ENCODE peak calls at places on chromosomes 4 and X, in seven cellular contexts. One of them, this sample, is unnamed.

GRCh38 chr4:127000846-127001245 is 631.9 kb upstream of the INTU start:
- DNase-seq in NCI-H1436: no peak
- DNase-seq in activated CD8-positive, alpha-beta memory T cell treated with anti-CD3 and anti-CD28 coated beads for 48 hours: no peak
- DNase-seq in ovary: no peak
- DNase-seq in EL: no peak
- DNase-seq in A172: no peak
- DNase-seq in stimulated activated CD4-positive, alpha-beta T cell treated with anti-CD3 and anti-CD28 coated beads, Interleukin-12 subunit alpha, Interleukin-12 subunit beta, amount 100 ng/mL, for 24 hours: no peak
- DNase-seq in this sample: no peak

GRCh38 chr4:139968831-139969230 is 185.2 kb downstream of the MAML3 start:
- DNase-seq in EL: no peak
- DNase-seq in ovary: no peak
- DNase-seq in A172: no peak
- DNase-seq in activated CD8-positive, alpha-beta memory T cell treated with anti-CD3 and anti-CD28 coated beads for 48 hours: no peak
- DNase-seq in NCI-H1436: no peak
- DNase-seq in stimulated activated CD4-positive, alpha-beta T cell treated with anti-CD3 and anti-CD28 coated beads, Interleukin-12 subunit alpha, Interleukin-12 subunit beta, amount 100 ng/mL, for 24 hours: no peak
- DNase-seq in this sample: no peak

GRCh38 chr4:39166177-39166576 is 16.2 kb upstream of the WDR19 start:
- DNase-seq in EL: no peak
- DNase-seq in NCI-H1436: no peak
- DNase-seq in ovary: no peak
- DNase-seq in stimulated activated CD4-positive, alpha-beta T cell treated with anti-CD3 and anti-CD28 coated beads, Interleukin-12 subunit alpha, Interleukin-12 subunit beta, amount 100 ng/mL, for 24 hours: no peak
- DNase-seq in A172: no peak
- DNase-seq in activated CD8-positive, alpha-beta memory T cell treated with anti-CD3 and anti-CD28 coated beads for 48 hours: no peak
- DNase-seq in this sample: no peak

GRCh38 chr4:88158360-88159136 is at the start of gene ABCG2:
- DNase-seq in A172: no peak
- DNase-seq in ovary: peak; percentile 53
- DNase-seq in activated CD8-positive, alpha-beta memory T cell treated with anti-CD3 and anti-CD28 coated beads for 48 hours: peak; percentile 43
- DNase-seq in stimulated activated CD4-positive, alpha-beta T cell treated with anti-CD3 and anti-CD28 coated beads, Interleukin-12 subunit alpha, Interleukin-12 subunit beta, amount 100 ng/mL, for 24 hours: peak; percentile 11
- DNase-seq in EL: peak; percentile 68
- DNase-seq in NCI-H1436: no peak
- DNase-seq in this sample: peak; percentile 16

GRCh38 chr4:93617596-93617995 is 211.0 kb upstream of the ATOH1 start:
- DNase-seq in activated CD8-positive, alpha-beta memory T cell treated with anti-CD3 and anti-CD28 coated beads for 48 hours: no peak
- DNase-seq in A172: peak; percentile 3
- DNase-seq in EL: no peak
- DNase-seq in ovary: no peak
- DNase-seq in NCI-H1436: no peak
- DNase-seq in stimulated activated CD4-positive, alpha-beta T cell treated with anti-CD3 and anti-CD28 coated beads, Interleukin-12 subunit alpha, Interleukin-12 subunit beta, amount 100 ng/mL, for 24 hours: no peak
- DNase-seq in this sample: no peak

GRCh38 chrX:153703036-153703370 is 15.3 kb downstream of the SLC6A8 start:
- DNase-seq in EL: no peak
- DNase-seq in stimulated activated CD4-positive, alpha-beta T cell treated with anti-CD3 and anti-CD28 coated beads, Interleukin-12 subunit alpha, Interleukin-12 subunit beta, amount 100 ng/mL, for 24 hours: no peak
- DNase-seq in A172: peak; percentile 83
- DNase-seq in activated CD8-positive, alpha-beta memory T cell treated with anti-CD3 and anti-CD28 coated beads for 48 hours: no peak
- DNase-seq in ovary: peak; percentile 62
- DNase-seq in NCI-H1436: no peak
- DNase-seq in this sample: no peak

GRCh38 chr4:1038948-1039492 is 27.6 kb downstream of the FGFRL1 start:
- DNase-seq in activated CD8-positive, alpha-beta memory T cell treated with anti-CD3 and anti-CD28 coated beads for 48 hours: no peak
- DNase-seq in ovary: no peak
- DNase-seq in NCI-H1436: no peak
- DNase-seq in EL: no peak
- DNase-seq in A172: no peak
- DNase-seq in stimulated activated CD4-positive, alpha-beta T cell treated with anti-CD3 and anti-CD28 coated beads, Interleukin-12 subunit alpha, Interleukin-12 subunit beta, amount 100 ng/mL, for 24 hours: no peak
- DNase-seq in this sample: no peak

GRCh38 chr4:185405296-185405999 is 8.8 kb downstream of the ANKRD37 start:
- DNase-seq in stimulated activated CD4-positive, alpha-beta T cell treated with anti-CD3 and anti-CD28 coated beads, Interleukin-12 subunit alpha, Interleukin-12 subunit beta, amount 100 ng/mL, for 24 hours: no peak
- DNase-seq in EL: no peak
- DNase-seq in ovary: no peak
- DNase-seq in activated CD8-positive, alpha-beta memory T cell treated with anti-CD3 and anti-CD28 coated beads for 48 hours: no peak
- DNase-seq in A172: no peak
- DNase-seq in NCI-H1436: no peak
- DNase-seq in this sample: no peak

GRCh38 chrX:102516314-102516936 is at the start of gene TMSB15A:
- DNase-seq in activated CD8-positive, alpha-beta memory T cell treated with anti-CD3 and anti-CD28 coated beads for 48 hours: peak; percentile 7
- DNase-seq in stimulated activated CD4-positive, alpha-beta T cell treated with anti-CD3 and anti-CD28 coated beads, Interleukin-12 subunit alpha, Interleukin-12 subunit beta, amount 100 ng/mL, for 24 hours: peak; percentile 19
- DNase-seq in ovary: peak; percentile 80
- DNase-seq in NCI-H1436: peak; percentile 83
- DNase-seq in EL: peak; percentile 48
- DNase-seq in A172: peak; percentile 5
- DNase-seq in this sample: peak; percentile 60